ENCODE peak calls at places on chromosome 19, in ten cellular contexts. R, V, D, N, B, Q, W, L, M and O are unnamed samples.

GRCh38 chr19:45507864-45508680 is 793 bp downstream of the VASP start:
- DNase-seq in R (peak), V (no peak), D (no peak), N (no peak), B (no peak), Q (peak), W (no peak), L (peak), M (no peak), O (peak)

GRCh38 chr19:30757836-30758617 is 385.8 kb downstream of the ZNF536 start:
- DNase-seq in R (no peak), V (no peak), D (no peak), N (no peak), B (no peak), Q (no peak), W (no peak), L (no peak), M (no peak), O (no peak)

GRCh38 chr19:3185482-3186376 is at the start of gene NCLN:
- DNase-seq in R (peak), V (peak), D (peak), N (peak), B (peak), Q (peak), W (peak), L (peak), M (peak), O (peak)

GRCh38 chr19:34265221-34265650 is 10.9 kb downstream of the GARRE1 start:
- DNase-seq in R (peak), V (no peak), D (no peak), N (no peak), B (no peak), Q (no peak), W (no peak), L (no peak), M (no peak), O (no peak)

GRCh38 chr19:2533686-2534085 is 57.8 kb downstream of the GADD45B start:
- DNase-seq in R (no peak), V (no peak), D (no peak), N (no peak), B (no peak), Q (no peak), W (no peak), L (no peak), M (no peak), O (no peak)

GRCh38 chr19:48558018-48558684 is 6.2 kb downstream of the SULT2B1 start:
- DNase-seq in R (peak), V (no peak), D (peak), N (no peak), B (peak), Q (peak), W (no peak), L (no peak), M (no peak), O (peak)

GRCh38 chr19:2164020-2164988 is 571 bp downstream of the DOT1L start:
- DNase-seq in R (peak), V (peak), D (no peak), N (no peak), B (no peak), Q (peak), W (no peak), L (peak), M (peak), O (peak)

GRCh38 chr19:13794388-13794751 is 873 bp upstream of the ZSWIM4 start:
- DNase-seq in R (no peak), V (no peak), D (no peak), N (peak), B (peak), Q (peak), W (no peak), L (no peak), M (no peak), O (peak)

GRCh38 chr19:50839712-50840655 is 6.6 kb upstream of the KLK15 start:
- DNase-seq in R (no peak), V (no peak), D (no peak), N (no peak), B (no peak), Q (no peak), W (no peak), L (no peak), M (no peak), O (no peak)

GRCh38 chr19:45999653-46000121 is 4.4 kb downstream of the CCDC61 start:
- DNase-seq in R (peak), V (no peak), D (no peak), N (no peak), B (no peak), Q (peak), W (no peak), L (peak), M (no peak), O (no peak)

GRCh38 chr19:47176071-47176626 is 45.5 kb downstream of the SAE1 start:
- DNase-seq in R (no peak), V (no peak), D (no peak), N (no peak), B (peak), Q (peak), W (no peak), L (no peak), M (no peak), O (no peak)

GRCh38 chr19:47280183-47280797 is 5.6 kb downstream of the INAFM1 start:
- DNase-seq in R (peak), V (peak), D (peak), N (no peak), B (no peak), Q (peak), W (no peak), L (peak), M (no peak), O (peak)

GRCh38 chr19:1469200-1469935 is 9.6 kb downstream of the C19orf25 start:
- DNase-seq in R (peak), V (no peak), D (no peak), N (no peak), B (no peak), Q (peak), W (no peak), L (no peak), M (no peak), O (no peak)

GRCh38 chr19:51809787-51810186 is 14.8 kb downstream of the FPR3 start:
- DNase-seq in R (no peak), V (no peak), D (no peak), N (no peak), B (no peak), Q (peak), W (no peak), L (no peak), M (no peak), O (no peak)

GRCh38 chr19:10086032-10086903 is at the start of gene SHFL:
- DNase-seq in R (peak), V (peak), D (peak), N (no peak), B (peak), Q (peak), W (no peak), L (peak), M (peak), O (peak)

GRCh38 chr19:11780431-11781020 is 13.7 kb downstream of the ZNF441 start:
- DNase-seq in R (no peak), V (no peak), D (no peak), N (no peak), B (no peak), Q (no peak), W (no peak), L (no peak), M (no peak), O (no peak)

GRCh38 chr19:5293607-5294089 is 47.0 kb downstream of the PTPRS start:
- DNase-seq in R (peak), V (no peak), D (no peak), N (no peak), B (no peak), Q (peak), W (no peak), L (peak), M (no peak), O (no peak)

GRCh38 chr19:15062036-15062435 is 12.8 kb downstream of the CASP14 start:
- DNase-seq in R (no peak), V (no peak), D (no peak), N (no peak), B (no peak), Q (no peak), W (no peak), L (no peak), M (no peak), O (no peak)

GRCh38 chr19:23957660-23958281 is 43.1 kb downstream of the ZNF726 start:
- DNase-seq in R (no peak), V (no peak), D (no peak), N (peak), B (peak), Q (peak), W (no peak), L (no peak), M (no peak), O (peak)

GRCh38 chr19:47415953-47416666 is 3.2 kb downstream of the MEIS3 start:
- DNase-seq in R (no peak), V (no peak), D (no peak), N (no peak), B (no peak), Q (no peak), W (no peak), L (no peak), M (no peak), O (no peak)

GRCh38 chr19:45528149-45528743 is 21.0 kb downstream of the VASP start:
- DNase-seq in R (peak), V (no peak), D (no peak), N (no peak), B (no peak), Q (peak), W (no peak), L (peak), M (no peak), O (peak)

GRCh38 chr19:35264281-35265125 is 4.3 kb upstream of the USF2 start:
- DNase-seq in R (no peak), V (no peak), D (no peak), N (no peak), B (no peak), Q (no peak), W (no peak), L (no peak), M (no peak), O (no peak)

GRCh38 chr19:3454656-3455392 is 25.5 kb downstream of the SMIM24 start:
- DNase-seq in R (no peak), V (no peak), D (no peak), N (no peak), B (no peak), Q (no peak), W (no peak), L (no peak), M (no peak), O (no peak)

GRCh38 chr19:1156305-1156801 is 17.7 kb downstream of the SBNO2 start:
- DNase-seq in R (no peak), V (no peak), D (no peak), N (no peak), B (no peak), Q (peak), W (no peak), L (no peak), M (no peak), O (no peak)

GRCh38 chr19:48506138-48506733 is 5.4 kb downstream of the LMTK3 start:
- DNase-seq in R (no peak), V (no peak), D (no peak), N (no peak), B (no peak), Q (peak), W (peak), L (no peak), M (no peak), O (peak)

GRCh38 chr19:46254776-46255175 is 25.2 kb downstream of the IGFL1 start:
- DNase-seq in R (no peak), V (no peak), D (no peak), N (no peak), B (no peak), Q (no peak), W (no peak), L (no peak), M (no peak), O (no peak)

GRCh38 chr19:16660763-16661479 is at the start of gene TMEM38A:
- DNase-seq in R (peak), V (peak), D (no peak), N (no peak), B (no peak), Q (peak), W (no peak), L (peak), M (peak), O (peak)

GRCh38 chr19:16370671-16371391 is 46.2 kb downstream of the KLF2 start:
- DNase-seq in R (no peak), V (no peak), D (no peak), N (no peak), B (no peak), Q (no peak), W (no peak), L (no peak), M (no peak), O (no peak)

GRCh38 chr19:45593520-45593919 is 8.5 kb downstream of the GPR4 start:
- DNase-seq in R (no peak), V (no peak), D (no peak), N (no peak), B (no peak), Q (no peak), W (no peak), L (no peak), M (no peak), O (no peak)

GRCh38 chr19:2495130-2495641 is 19.3 kb downstream of the GADD45B start:
- DNase-seq in R (peak), V (no peak), D (peak), N (no peak), B (no peak), Q (peak), W (peak), L (no peak), M (no peak), O (peak)

GRCh38 chr19:45824041-45824471 is 8.9 kb upstream of the RSPH6A start:
- DNase-seq in R (no peak), V (no peak), D (no peak), N (no peak), B (no peak), Q (no peak), W (peak), L (no peak), M (no peak), O (no peak)

GRCh38 chr19:6424190-6424938 is at the start of gene KHSRP:
- DNase-seq in R (peak), V (peak), D (no peak), N (no peak), B (no peak), Q (peak), W (no peak), L (peak), M (no peak), O (no peak)

GRCh38 chr19:574658-575526 is 2.5 kb downstream of the BSG start:
- DNase-seq in R (no peak), V (no peak), D (no peak), N (no peak), B (peak), Q (peak), W (no peak), L (no peak), M (peak), O (no peak)

GRCh38 chr19:9705836-9706235 is 30.9 kb upstream of the ZNF562 start:
- DNase-seq in R (no peak), V (no peak), D (no peak), N (no peak), B (no peak), Q (no peak), W (no peak), L (no peak), M (no peak), O (no peak)

GRCh38 chr19:5037936-5038335 is 69.0 kb downstream of the KDM4B start:
- DNase-seq in R (no peak), V (no peak), D (no peak), N (no peak), B (no peak), Q (peak), W (peak), L (no peak), M (no peak), O (no peak)

GRCh38 chr19:50493171-50493570 is 16.5 kb upstream of the GARIN5A start:
- DNase-seq in R (no peak), V (no peak), D (no peak), N (no peak), B (no peak), Q (no peak), W (no peak), L (no peak), M (no peak), O (no peak)

GRCh38 chr19:56732974-56733373 is 61.4 kb upstream of the ZNF835 start:
- DNase-seq in R (no peak), V (no peak), D (no peak), N (no peak), B (no peak), Q (no peak), W (no peak), L (no peak), M (no peak), O (no peak)

GRCh38 chr19:1577929-1578618 is 9.9 kb upstream of the MEX3D start:
- DNase-seq in R (no peak), V (no peak), D (no peak), N (no peak), B (no peak), Q (no peak), W (no peak), L (no peak), M (no peak), O (no peak)

GRCh38 chr19:31256601-31256990 is 92.6 kb downstream of the TSHZ3 start:
- DNase-seq in R (no peak), V (no peak), D (no peak), N (no peak), B (no peak), Q (no peak), W (no peak), L (no peak), M (no peak), O (no peak)